ENCODE peak calls at places on chromosomes 3 and 15, in five cellular contexts. T, O, X, H and B are unnamed samples.

GRCh38 chr15:73927476-73928240 is 1.4 kb downstream of the LOXL1 start:
- DNase-seq in T (peak; percentile 80), O (no peak), X (peak; percentile 54), H (peak; percentile 82), B (peak; percentile 72)

GRCh38 chr3:185187391-185187790 is 34.5 kb upstream of the C3orf70 start:
- DNase-seq in T (no peak), O (no peak), X (no peak), H (no peak), B (no peak)

GRCh38 chr15:33476076-33476475 is 165.3 kb downstream of the RYR3 start:
- DNase-seq in T (no peak), O (no peak), X (peak; percentile 11), H (no peak), B (no peak)

GRCh38 chr3:169060037-169060436 is 603.5 kb downstream of the MECOM start:
- DNase-seq in T (no peak), O (no peak), X (peak; percentile 9), H (no peak), B (no peak)

GRCh38 chr15:57611119-57611518 is 19.4 kb downstream of the MYZAP start:
- DNase-seq in T (no peak), O (no peak), X (no peak), H (no peak), B (no peak)

GRCh38 chr15:61657461-61657860 is 402.8 kb downstream of the VPS13C start:
- DNase-seq in T (no peak), O (no peak), X (no peak), H (no peak), B (no peak)

GRCh38 chr15:39581501-39582285 is 814 bp downstream of the THBS1 start:
- DNase-seq in T (peak; percentile 71), O (no peak), X (peak; percentile 76), H (peak; percentile 64), B (peak; percentile 64)

GRCh38 chr15:101184830-101185229 is 67.0 kb downstream of the CHSY1 start:
- DNase-seq in T (no peak), O (no peak), X (no peak), H (no peak), B (no peak)

GRCh38 chr3:129123314-129124060 is 1.9 kb upstream of the RAB43 start:
- DNase-seq in T (no peak), O (no peak), X (peak; percentile 35), H (no peak), B (no peak)

GRCh38 chr15:49707598-49707997 is 86.8 kb downstream of the DTWD1 start:
- DNase-seq in T (no peak), O (no peak), X (no peak), H (no peak), B (no peak)

GRCh38 chr3:132966374-132966773 is 71.8 kb upstream of the TMEM108 start:
- DNase-seq in T (no peak), O (no peak), X (no peak), H (no peak), B (no peak)

GRCh38 chr3:132641837-132642538 is 17.6 kb downstream of the ACAD11 start:
- DNase-seq in T (no peak), O (no peak), X (peak; percentile 58), H (no peak), B (peak; percentile 69)

GRCh38 chr15:32879980-32880379 is 162.2 kb downstream of the GREM1 start:
- DNase-seq in T (no peak), O (no peak), X (no peak), H (no peak), B (no peak)

GRCh38 chr15:49898097-49898496 is 220.9 kb downstream of the ATP8B4 start:
- DNase-seq in T (no peak), O (no peak), X (no peak), H (no peak), B (no peak)

GRCh38 chr3:29279830-29280229 is 1.0 kb upstream of the RBMS3 start:
- DNase-seq in T (no peak), O (no peak), X (no peak), H (peak; percentile 42), B (no peak)

GRCh38 chr15:33860749-33861148 is 107.5 kb upstream of the CHRM5 start:
- DNase-seq in T (no peak), O (no peak), X (peak; percentile 55), H (no peak), B (peak; percentile 53)

DNA sequence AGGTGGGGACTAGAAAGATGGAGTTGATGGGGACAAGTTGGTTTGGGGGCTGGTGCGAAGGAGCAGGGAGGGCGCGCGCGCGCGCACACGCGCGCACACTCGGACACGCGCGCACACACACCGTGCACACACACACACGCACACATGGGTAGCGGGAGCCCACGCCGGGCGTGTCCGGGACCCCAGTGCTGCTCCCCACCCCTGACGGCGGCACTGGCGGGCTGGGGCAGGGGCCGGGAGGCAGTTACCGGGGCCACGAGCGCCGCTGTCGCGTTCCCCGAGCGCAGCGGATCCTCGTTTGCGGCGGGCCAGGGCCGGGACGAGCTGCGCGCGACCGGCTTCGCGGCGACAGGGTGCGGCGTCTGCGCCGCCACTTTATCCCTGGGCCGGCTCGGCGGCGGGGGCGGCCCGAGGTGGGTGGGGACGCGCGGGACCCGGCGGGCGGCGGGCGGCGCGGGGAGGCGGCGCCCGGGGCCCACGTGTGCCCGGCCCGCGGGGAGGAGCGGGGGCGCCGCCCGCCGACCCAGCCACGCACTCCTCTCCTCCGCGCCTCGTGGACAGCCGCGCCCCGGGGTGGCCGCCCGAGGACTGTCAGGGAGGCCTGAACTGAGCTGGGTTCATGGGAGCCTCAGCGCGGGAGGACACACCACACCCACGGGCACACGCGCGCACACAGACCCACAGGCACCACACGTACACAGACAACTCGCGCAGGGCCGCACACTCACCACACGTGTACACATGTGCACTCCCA is 698 bp upstream of the MGLL start:
- DNase-seq in T (no peak), O (no peak), X (no peak), H (peak; percentile 40), B (no peak)
- TF ChIP-seq CTCF in T (no peak), O (no peak), X (no peak), H (no peak), B (peak; percentile 25)

GRCh38 chr15:80926126-80926525 is 63.5 kb downstream of the MESD start:
- DNase-seq in T (no peak), O (no peak), X (peak; percentile 17), H (no peak), B (no peak)
- TF ChIP-seq CTCF in T (no peak), O (no peak), X (no peak), H (no peak), B (no peak)

DNA sequence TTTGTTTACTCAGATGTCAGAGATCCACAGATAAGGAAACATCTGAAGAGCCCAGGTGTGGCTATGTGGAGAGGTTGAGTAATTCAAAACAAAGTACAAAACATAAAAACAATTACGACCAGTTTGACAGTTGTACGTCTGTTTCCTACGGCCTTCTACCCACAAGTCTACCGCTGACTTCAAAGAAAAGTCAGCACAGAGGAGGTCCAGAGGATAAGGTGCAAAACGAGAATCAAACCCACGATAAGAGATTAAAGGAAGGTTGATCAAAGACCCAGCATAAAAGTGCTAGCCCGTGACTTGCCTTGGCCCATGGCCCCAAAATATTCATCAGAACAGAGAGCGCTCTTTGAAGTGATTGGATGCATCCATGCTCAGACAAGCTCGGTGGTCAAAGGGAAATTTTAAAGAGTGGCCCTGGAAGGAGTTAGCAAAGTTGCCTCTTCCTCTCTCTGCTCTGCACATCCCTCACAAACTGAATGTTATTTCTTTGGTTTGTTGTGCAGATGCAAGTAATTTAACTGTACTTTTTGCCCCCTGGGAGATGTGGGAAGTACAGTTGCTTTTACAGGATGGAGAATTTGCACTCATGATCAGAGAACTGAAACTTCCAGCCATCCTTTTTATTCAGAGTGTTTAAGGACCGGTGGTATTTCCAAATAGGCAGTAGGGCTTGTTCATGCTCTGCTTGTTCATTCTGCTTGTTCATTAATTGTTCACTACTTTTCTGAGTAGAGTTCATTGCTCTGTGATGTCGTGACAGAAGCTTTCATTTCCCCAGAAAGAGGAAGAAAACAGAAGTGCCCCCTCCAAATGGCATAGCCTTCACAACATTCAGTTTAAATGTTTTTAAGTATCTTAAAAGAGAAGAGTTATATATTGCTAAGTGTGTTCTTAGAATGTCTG is 31.1 kb downstream of the MME start:
- DNase-seq in T (no peak), O (no peak), X (no peak), H (no peak), B (no peak)
- TF ChIP-seq CTCF in T (no peak), O (no peak), X (no peak), H (no peak), B (no peak)

GRCh38 chr3:104461431-104461830 is 905.3 kb upstream of the ALCAM start:
- DNase-seq in T (no peak), O (no peak), X (no peak), H (no peak), B (no peak)

GRCh38 chr3:104458657-104459056 is 908.1 kb upstream of the ALCAM start:
- DNase-seq in T (no peak), O (no peak), X (no peak), H (no peak), B (no peak)

GRCh38 chr3:104460477-104461406 is 906.0 kb upstream of the ALCAM start:
- DNase-seq in T (peak; percentile 39), O (peak; percentile 7), X (peak; percentile 20), H (no peak), B (peak; percentile 1)
- TF ChIP-seq CTCF in T (peak; percentile 69), O (peak; percentile 39), X (peak; percentile 28), H (no peak), B (no peak)

GRCh38 chr3:56985460-56986327 is 74.8 kb upstream of the SPATA12 start:
- DNase-seq in T (no peak), O (no peak), X (no peak), H (no peak), B (no peak)
- TF ChIP-seq CTCF in T (no peak), O (peak; percentile 19), X (no peak), H (no peak), B (no peak)

GRCh38 chr3:51995346-51996156 is at the start of gene RPL29:
- DNase-seq in T (peak; percentile 94), O (peak; percentile 88), X (peak; percentile 94), H (peak; percentile 94), B (peak; percentile 78)
- TF ChIP-seq CTCF in T (peak; percentile 21), O (no peak), X (no peak), H (peak; percentile 29), B (no peak)

GRCh38 chr3:111769110-111769509 is 90.0 kb upstream of the PHLDB2 start:
- DNase-seq in T (no peak), O (no peak), X (no peak), H (no peak), B (no peak)
- TF ChIP-seq CTCF in T (no peak), O (no peak), X (no peak), H (no peak), B (no peak)

DNA sequence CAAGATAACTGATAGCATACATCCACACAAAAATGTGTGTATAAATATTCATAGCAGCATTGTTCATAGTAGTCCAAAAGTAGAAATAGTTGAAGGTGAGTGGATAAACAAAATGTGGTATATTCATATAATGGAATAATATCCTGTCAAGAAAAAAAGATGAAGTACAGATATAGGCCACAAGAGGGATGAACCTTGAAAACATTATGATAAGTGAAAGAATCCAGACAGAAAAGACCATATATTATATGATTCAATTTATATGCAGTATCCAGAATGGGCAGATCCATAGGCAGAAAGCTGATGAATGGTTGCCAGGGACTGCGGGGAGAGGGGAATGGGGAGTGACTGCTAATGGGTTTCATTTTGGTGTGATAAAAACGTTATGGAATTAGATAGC is 54.3 kb upstream of the TNIK start:
- DNase-seq in T (no peak), O (no peak), X (no peak), H (no peak), B (no peak)
- TF ChIP-seq CTCF in T (peak; percentile 37), O (peak; percentile 17), X (peak; percentile 11), H (no peak), B (no peak)

DNA sequence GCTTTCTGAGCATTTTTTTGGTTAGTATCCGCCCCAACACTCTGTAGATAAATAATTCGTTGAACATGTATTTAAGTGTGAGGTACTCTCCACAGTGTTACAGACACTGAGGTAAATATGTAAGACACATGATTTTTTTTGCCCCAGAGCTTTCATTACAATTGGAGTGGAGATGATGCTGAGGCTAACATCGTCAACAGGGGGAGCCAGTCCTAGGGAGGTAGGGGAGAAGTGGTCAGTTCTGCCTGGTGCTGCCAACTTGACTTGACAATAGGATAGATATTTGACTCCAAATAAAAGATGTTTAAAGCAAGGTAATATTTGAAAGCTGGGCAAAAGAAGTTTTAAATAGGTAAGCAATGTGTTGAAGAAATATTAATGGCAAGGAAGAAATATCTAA is 295.7 kb downstream of the UNC13C start:
- DNase-seq in T (no peak), O (no peak), X (peak; percentile 43), H (no peak), B (no peak)
- TF ChIP-seq CTCF in T (peak; percentile 76), O (peak; percentile 9), X (peak; percentile 8), H (no peak), B (no peak)